ENCODE peak calls at places on chromosomes 6 and 20, in ten cellular contexts. M is BJ, V is heart left ventricle, K is stomach, C is GM06990, F is endodermal cell, N is upper lobe of right lung, L is lung, G is psoas muscle, O is heart right ventricle. E is an unnamed sample. For H3K27me3 and H3K36me3, the result is how much of the 10 kb centered on the place peaks cover.

GRCh38 chr6:108850669-108851467 is 2.6 kb downstream of the ARMC2 start:
- DNase-seq in O (peak), M (no peak), V (peak), G (no peak), F (no peak), C (no peak), L (peak), K (no peak), N (no peak), E (no peak)

GRCh38 chr20:5033566-5033965 is 32.3 kb upstream of the SLC23A2 start:
- DNase-seq in N (no peak), F (no peak), O (no peak), L (no peak), G (no peak), V (no peak), M (peak), K (no peak), C (no peak), E (no peak)

GRCh38 chr6:3355358-3356055 is 96.8 kb downstream of the PSMG4 start:
- DNase-seq in F (peak), N (no peak), C (no peak), M (no peak), G (peak), L (no peak), V (peak), K (no peak), O (peak), E (peak)

GRCh38 chr20:53594068-53595017 is 704 bp upstream of the ZNF217 start:
- DNase-seq in M (no peak), N (peak), C (peak), G (peak), O (peak), F (peak), L (peak), V (peak), K (peak), E (peak)

GRCh38 chr6:136312975-136313374 is 23.3 kb upstream of the BCLAF1 start:
- DNase-seq in N (no peak), V (no peak), G (no peak), F (no peak), K (no peak), O (no peak), L (no peak), M (no peak), C (no peak), E (no peak)

GRCh38 chr6:5214570-5215052 is 46.1 kb downstream of the LYRM4 start:
- DNase-seq in G (no peak), F (peak), L (no peak), V (peak), O (peak), N (no peak), C (peak), M (no peak), K (no peak), E (peak)

GRCh38 chr6:70502484-70502883 is 64.2 kb upstream of the SDHAF4 start:
- DNase-seq in N (no peak), K (no peak), G (no peak), F (no peak), O (no peak), V (no peak), L (no peak), C (no peak), M (no peak), E (no peak)

GRCh38 chr20:45229264-45230056 is 8.3 kb downstream of the SEMG2 start:
- DNase-seq in V (no peak), G (no peak), C (peak), F (peak), N (peak), M (no peak), L (peak), O (no peak), K (peak), E (peak)

GRCh38 chr6:142406131-142406530 is 104.3 kb downstream of the ADGRG6 start:
- DNase-seq in M (no peak), K (peak), V (no peak), F (no peak), C (no peak), N (no peak), O (peak), L (no peak), G (no peak), E (no peak)

GRCh38 chr6:121435444-121436069 is at the start of gene GJA1:
- DNase-seq in F (peak), G (no peak), C (no peak), L (peak), K (no peak), O (peak), M (peak), N (no peak), V (peak), E (peak)

GRCh38 chr6:83954371-83954770 is 79.2 kb upstream of the MRAP2 start:
- DNase-seq in L (no peak), V (no peak), K (no peak), N (no peak), O (no peak), C (no peak), G (no peak), F (no peak), M (no peak), E (no peak)

GRCh38 chr20:8530022-8530421 is 398.0 kb downstream of the PLCB1 start:
- DNase-seq in C (no peak), G (no peak), F (no peak), N (no peak), V (no peak), L (no peak), M (no peak), O (no peak), K (no peak), E (no peak)

GRCh38 chr6:81752969-81753708 is 658 bp upstream of the TENT5A start:
- DNase-seq in K (peak), V (peak), O (peak), F (peak), M (peak), N (peak), L (peak), C (peak), G (peak), E (peak)

GRCh38 chr6:12114055-12114503 is 102.0 kb downstream of the HIVEP1 start:
- DNase-seq in O (no peak), V (no peak), N (no peak), M (no peak), K (no peak), C (peak), L (no peak), G (no peak), F (no peak), E (no peak)

GRCh38 chr20:64041781-64042771 is 6.1 kb downstream of the C20orf204 start:
- DNase-seq in L (no peak), N (no peak), O (no peak), V (no peak), M (no peak), G (no peak), F (no peak), C (no peak), K (no peak), E (peak)

GRCh38 chr6:142966294-142966693 is 21.3 kb upstream of the HIVEP2 start:
- DNase-seq in M (no peak), V (no peak), F (no peak), C (no peak), K (no peak), G (no peak), N (no peak), O (no peak), L (no peak), E (no peak)

GRCh38 chr6:92942549-92942948 is 476.8 kb downstream of the EPHA7 start:
- DNase-seq in V (no peak), O (no peak), N (no peak), L (no peak), K (no peak), G (no peak), F (no peak), C (no peak), M (no peak), E (no peak)

DNA sequence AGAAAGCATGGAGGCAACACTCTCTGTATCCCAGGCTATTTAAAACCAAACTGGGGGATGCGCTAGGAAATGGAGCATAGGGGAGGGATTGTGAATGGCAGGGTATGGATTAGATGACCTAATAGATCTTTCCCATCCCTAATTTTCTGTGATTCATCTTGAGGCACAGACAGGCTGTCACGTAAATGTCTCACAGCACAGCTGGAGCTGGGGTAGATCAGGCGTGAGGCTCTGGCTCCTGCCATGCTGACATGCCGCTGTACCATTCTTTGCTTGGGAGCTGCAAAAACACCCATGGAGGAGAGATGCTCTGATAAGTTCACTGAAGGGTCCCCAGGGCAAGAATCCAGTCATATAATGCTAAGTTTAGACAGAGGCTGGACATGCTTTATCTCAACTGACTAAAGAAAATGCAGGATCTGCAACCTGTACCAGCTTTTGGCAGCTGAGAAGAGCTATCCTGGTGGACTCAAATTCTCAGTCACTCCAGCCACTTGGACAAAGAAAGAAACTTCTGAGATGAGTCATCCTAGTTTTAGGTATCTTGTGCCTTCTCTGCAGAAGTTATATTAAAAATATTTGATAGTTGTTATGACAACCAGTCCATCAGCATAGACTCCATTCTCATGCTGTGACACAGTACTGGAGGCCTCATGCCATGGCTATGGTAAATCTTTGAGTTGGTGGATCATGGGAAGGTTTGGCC is 185.1 kb upstream of the RAB32 start:
- DNase-seq in G (no peak), N (no peak), C (no peak), F (no peak), L (no peak), V (no peak), O (no peak), K (no peak), M (peak), E (no peak)
- H3K4me3 ChIP-seq in G (no peak), N (no peak), C (no peak), F (no peak), L (no peak), V (no peak), O (no peak), K (no peak), M (no peak), E (no peak)

GRCh38 chr20:61131944-61132343 is 120.1 kb upstream of the CDH4 start:
- DNase-seq in O (no peak), F (no peak), M (no peak), L (no peak), C (no peak), N (no peak), V (no peak), G (no peak), K (no peak), E (no peak)

GRCh38 chr20:61134286-61135035 is 117.6 kb upstream of the CDH4 start:
- DNase-seq in O (no peak), G (no peak), F (no peak), N (no peak), C (no peak), K (no peak), M (no peak), L (no peak), V (no peak), E (no peak)

GRCh38 chr20:61130156-61130555 is 121.9 kb upstream of the CDH4 start:
- DNase-seq in G (no peak), M (no peak), F (no peak), N (no peak), L (no peak), K (no peak), V (no peak), O (no peak), C (no peak), E (no peak)

GRCh38 chr20:61135966-61136365 is 116.1 kb upstream of the CDH4 start:
- DNase-seq in O (no peak), M (no peak), L (no peak), K (no peak), F (no peak), G (no peak), N (no peak), C (no peak), V (no peak), E (no peak)

GRCh38 chr20:61135266-61135665 is 116.8 kb upstream of the CDH4 start:
- DNase-seq in C (no peak), G (no peak), N (no peak), F (no peak), L (no peak), O (no peak), K (no peak), V (no peak), M (no peak), E (no peak)
- H3K27me3 ChIP-seq in C (under half), G (under half), N (under half), F (under half), L (under half), O (under half), K (under half), V (under half), M (under half), E (under half)

GRCh38 chr6:160073272-160073671 is 48.3 kb upstream of the SLC22A1 start:
- DNase-seq in N (no peak), M (no peak), C (no peak), L (no peak), G (no peak), V (no peak), O (no peak), F (no peak), K (no peak), E (no peak)
- H3K36me3 ChIP-seq in N (half or more), M (under half), C (half or more), L (under half), G (under half), V (under half), O (under half), F (half or more), K (half or more), E (under half)

DNA sequence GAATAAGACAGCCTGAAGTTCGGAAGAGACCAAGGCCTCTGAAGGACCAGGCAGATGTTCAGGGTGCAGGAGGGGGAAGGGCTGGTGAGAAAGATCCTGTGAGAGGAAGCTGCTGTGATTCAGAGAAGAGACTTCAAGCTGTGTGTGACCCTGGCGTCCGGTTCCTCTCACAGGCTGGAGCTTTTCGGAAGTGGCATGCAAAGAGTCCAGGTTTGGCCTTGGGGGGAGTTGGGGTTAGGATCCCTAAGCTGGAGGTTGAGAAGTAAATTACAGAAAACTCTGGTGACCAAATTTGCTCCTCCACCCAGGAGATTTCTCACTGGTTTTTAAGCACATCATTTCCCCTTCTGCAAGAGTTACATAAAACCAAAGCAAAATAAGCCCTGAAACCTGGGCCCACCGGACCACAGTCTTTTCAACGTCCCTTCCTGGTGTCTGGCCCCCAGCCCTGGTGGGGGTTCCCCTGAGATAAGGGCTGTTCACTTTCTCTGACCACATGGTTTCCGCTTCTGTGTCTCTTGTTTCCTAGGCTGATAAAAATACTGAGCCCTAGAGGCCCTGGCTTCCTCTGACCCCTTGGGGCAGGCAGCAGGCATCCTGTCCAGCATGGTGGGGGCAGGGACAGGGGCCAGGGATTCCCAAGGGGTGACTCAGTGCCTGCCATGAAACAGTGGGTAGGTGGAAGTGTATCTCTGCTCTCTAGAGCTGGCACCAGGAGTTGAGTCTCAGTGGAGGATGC is 12.0 kb upstream of the LTA start:
- DNase-seq in N (peak), F (no peak), C (peak), K (no peak), O (peak), G (peak), L (peak), V (peak), M (no peak), E (no peak)
- H3K4me3 ChIP-seq in N (no peak), F (no peak), C (peak), K (no peak), O (no peak), G (peak), L (no peak), V (no peak), M (no peak), E (no peak)

GRCh38 chr6:1075880-1076279 is 236.0 kb upstream of the FOXQ1 start:
- DNase-seq in G (no peak), L (no peak), N (no peak), V (no peak), O (no peak), C (no peak), F (no peak), K (no peak), M (no peak), E (no peak)

GRCh38 chr6:1079525-1079924 is 232.4 kb upstream of the FOXQ1 start:
- DNase-seq in L (peak), M (no peak), F (no peak), C (no peak), O (no peak), V (no peak), K (peak), G (no peak), N (no peak), E (no peak)

GRCh38 chr6:1075444-1075843 is 236.5 kb upstream of the FOXQ1 start:
- DNase-seq in V (no peak), M (no peak), L (no peak), G (no peak), N (no peak), C (no peak), O (no peak), K (no peak), F (no peak), E (no peak)

GRCh38 chr6:1077822-1078221 is 234.1 kb upstream of the FOXQ1 start:
- DNase-seq in F (no peak), G (no peak), M (no peak), C (no peak), V (no peak), O (no peak), K (no peak), N (no peak), L (no peak), E (no peak)

DNA sequence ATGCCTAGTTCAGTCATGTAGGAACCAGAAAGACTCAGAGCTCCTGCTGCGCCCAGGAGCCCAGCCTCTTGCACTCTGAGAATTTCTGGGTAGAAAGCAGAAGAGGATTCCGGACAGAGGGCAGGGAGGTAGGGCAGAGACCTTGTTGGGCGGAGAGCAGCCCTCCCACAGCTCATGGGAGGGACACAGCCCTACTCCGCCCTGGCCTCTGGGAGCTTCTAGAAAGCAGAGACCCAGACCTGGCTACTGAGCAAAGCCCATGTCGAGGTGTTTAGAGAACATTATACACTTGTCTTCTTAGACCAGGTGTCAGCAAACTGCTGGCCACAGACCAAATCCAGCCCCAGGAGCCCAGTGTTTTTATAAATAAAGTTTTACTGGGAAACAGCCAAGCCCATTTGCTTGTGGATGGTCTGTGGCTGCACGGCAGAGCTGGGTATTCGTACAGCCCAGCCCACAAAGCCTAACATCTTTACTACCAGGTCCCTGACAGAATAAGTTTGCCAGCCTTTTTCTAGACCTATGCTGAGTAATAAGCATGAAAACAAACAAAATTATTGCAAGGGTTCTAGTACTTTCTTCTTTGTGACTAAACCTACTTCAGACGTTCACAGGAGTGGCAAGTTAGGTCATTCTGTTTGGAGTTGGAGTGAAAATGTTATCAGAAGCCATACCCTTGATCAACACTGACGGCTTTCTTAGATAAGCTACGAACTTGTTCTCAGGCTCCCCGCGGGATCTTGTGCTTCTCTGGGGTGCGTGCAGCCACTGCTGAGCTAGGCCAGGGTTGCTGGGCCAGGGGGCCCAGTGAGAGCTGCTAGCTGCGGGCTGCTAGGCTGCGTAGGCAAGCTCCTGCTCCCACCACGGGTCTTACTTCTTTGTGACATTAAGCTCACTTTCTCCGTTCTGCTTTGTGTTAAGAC is 235.1 kb upstream of the FOXQ1 start:
- DNase-seq in K (peak), C (no peak), V (no peak), N (no peak), O (no peak), M (no peak), G (no peak), L (no peak), F (no peak), E (no peak)
- H3K27me3 ChIP-seq in K (under half), C (under half), V (under half), N (under half), O (under half), M (under half), G (under half), L (under half), F (under half), E (under half)